ENCODE peak calls at places on chromosomes 12 and 14, in ten cellular contexts. G is frontal cortex; V is cardiac muscle cell; X is right lobe of liver; M is T-helper 1 cell; Q is CD8-positive, alpha-beta memory T cell; J is NCI-H1105 treated with DMSO at 0.1 percent for 48 hours; I is stimulated activated CD8-positive, alpha-beta memory T cell treated with anti-CD3 and anti-CD28 coated beads, Interleukin-4, amount 100 ng/mL, for 4 hours; E is lung; F is M059J. B is an unnamed sample.

GRCh38 chr12:5018677-5019076 is 25.0 kb upstream of the KCNA5 start:
- DNase-seq in G (no peak), V (no peak), X (no peak), M (no peak), Q (no peak), J (no peak), I (no peak), E (no peak), F (no peak), B (no peak)

GRCh38 chr12:103841690-103842584 is 903 bp upstream of the NT5DC3 start:
- DNase-seq in G (no peak), V (peak), X (peak), M (peak), Q (peak), J (peak), I (no peak), E (peak), F (peak), B (peak)

GRCh38 chr14:59897757-59898383 is 22.1 kb upstream of the LRRC9 start:
- DNase-seq in G (peak), V (peak), X (no peak), M (no peak), Q (no peak), J (peak), I (no peak), E (no peak), F (peak), B (peak)

GRCh38 chr14:35155962-35156361 is 33.6 kb downstream of the PRORP start:
- DNase-seq in G (no peak), V (peak), X (no peak), M (no peak), Q (no peak), J (no peak), I (no peak), E (no peak), F (peak), B (no peak)

GRCh38 chr12:87678453-87678852 is 350.7 kb downstream of the C12orf50 start:
- DNase-seq in G (no peak), V (peak), X (no peak), M (no peak), Q (no peak), J (no peak), I (no peak), E (no peak), F (peak), B (no peak)

GRCh38 chr14:49240383-49240782 is 345.8 kb downstream of the RPS29 start:
- DNase-seq in G (no peak), V (no peak), X (no peak), M (no peak), Q (no peak), J (no peak), I (no peak), E (no peak), F (peak), B (no peak)

GRCh38 chr12:101695698-101696097 is 1.7 kb upstream of the CHPT1 start:
- DNase-seq in G (no peak), V (no peak), X (no peak), M (no peak), Q (no peak), J (no peak), I (no peak), E (no peak), F (peak), B (no peak)

GRCh38 chr14:104878582-104878981 is 13.5 kb downstream of the CEP170B start:
- DNase-seq in G (no peak), V (no peak), X (no peak), M (no peak), Q (no peak), J (no peak), I (no peak), E (no peak), F (no peak), B (peak)

GRCh38 chr14:24473211-24473610 is 30.6 kb upstream of the SDR39U1 start:
- DNase-seq in G (no peak), V (no peak), X (no peak), M (no peak), Q (no peak), J (no peak), I (no peak), E (no peak), F (no peak), B (no peak)

GRCh38 chr12:40970320-40970907 is 217.7 kb upstream of the PDZRN4 start:
- DNase-seq in G (no peak), V (no peak), X (no peak), M (no peak), Q (no peak), J (no peak), I (no peak), E (no peak), F (peak), B (no peak)

GRCh38 chr12:10365716-10366433 is 24.0 kb downstream of the KLRK1 start:
- DNase-seq in G (no peak), V (peak), X (no peak), M (no peak), Q (no peak), J (peak), I (no peak), E (no peak), F (peak), B (no peak)

GRCh38 chr14:73467800-73468199 is 9.5 kb upstream of the NUMB start:
- DNase-seq in G (no peak), V (peak), X (no peak), M (no peak), Q (no peak), J (no peak), I (no peak), E (no peak), F (no peak), B (no peak)

GRCh38 chr14:100708349-100709217 is 18.1 kb upstream of the DLK1 start:
- DNase-seq in G (no peak), V (peak), X (no peak), M (no peak), Q (no peak), J (no peak), I (no peak), E (peak), F (no peak), B (peak)

GRCh38 chr14:22314183-22314820 is 274.7 kb downstream of the DAD1 start:
- DNase-seq in G (peak), V (peak), X (no peak), M (no peak), Q (no peak), J (peak), I (no peak), E (peak), F (peak), B (peak)

GRCh38 chr14:36069535-36069900 is 107.0 kb downstream of the PTCSC3 start:
- DNase-seq in G (peak), V (peak), X (peak), M (no peak), Q (peak), J (peak), I (no peak), E (peak), F (peak), B (peak)

GRCh38 chr14:26370118-26370517 is 227.7 kb downstream of the NOVA1 start:
- DNase-seq in G (no peak), V (peak), X (no peak), M (no peak), Q (no peak), J (peak), I (no peak), E (no peak), F (no peak), B (no peak)

GRCh38 chr12:124675881-124676688 is 108.7 kb upstream of the NCOR2 start:
- DNase-seq in G (peak), V (peak), X (no peak), M (no peak), Q (no peak), J (no peak), I (no peak), E (no peak), F (peak), B (peak)

GRCh38 chr14:83462759-83463158 is 1929.1 kb upstream of the SEL1L start:
- DNase-seq in G (no peak), V (no peak), X (no peak), M (no peak), Q (no peak), J (no peak), I (no peak), E (no peak), F (no peak), B (no peak)

GRCh38 chr12:43636706-43637105 is 84.7 kb upstream of the ADAMTS20 start:
- DNase-seq in G (no peak), V (no peak), X (no peak), M (no peak), Q (no peak), J (no peak), I (no peak), E (no peak), F (no peak), B (no peak)

GRCh38 chr12:40137252-40137651 is 31.4 kb upstream of the SLC2A13 start:
- DNase-seq in G (no peak), V (no peak), X (no peak), M (no peak), Q (peak), J (no peak), I (no peak), E (no peak), F (no peak), B (no peak)

GRCh38 chr14:76219873-76220272 is 68.2 kb downstream of the GPATCH2L start:
- DNase-seq in G (no peak), V (no peak), X (no peak), M (no peak), Q (no peak), J (no peak), I (no peak), E (no peak), F (no peak), B (no peak)

GRCh38 chr12:49777341-49777740 is 36.0 kb downstream of the TMBIM6 start:
- DNase-seq in G (no peak), V (no peak), X (no peak), M (no peak), Q (no peak), J (no peak), I (no peak), E (no peak), F (no peak), B (no peak)

GRCh38 chr12:8648598-8649205 is 13.9 kb downstream of the MFAP5 start:
- DNase-seq in G (no peak), V (no peak), X (no peak), M (no peak), Q (peak), J (no peak), I (peak), E (no peak), F (no peak), B (no peak)

GRCh38 chr12:12331244-12331771 is 18.7 kb downstream of the MANSC1 start:
- DNase-seq in G (no peak), V (no peak), X (no peak), M (no peak), Q (no peak), J (no peak), I (no peak), E (no peak), F (no peak), B (peak)

GRCh38 chr12:24378548-24379011 is 429.1 kb upstream of the SOX5 start:
- DNase-seq in G (peak), V (no peak), X (no peak), M (no peak), Q (no peak), J (no peak), I (no peak), E (no peak), F (peak), B (no peak)